ENCODE peak calls at places on chromosomes 6 and 20, in four cellular contexts. Y is cardiac muscle cell, K is mesendoderm, L is A673. R is an unnamed sample. For H3K36me3, the result is how much of the 10 kb centered on the place peaks cover.

GRCh38 chr6:141050470-141050869 is 1082.3 kb upstream of the GJE1 start:
- DNase-seq in Y (peak), K (no peak), L (no peak), R (no peak)

GRCh38 chr6:85431271-85431670 is 18.6 kb upstream of the NT5E start:
- DNase-seq in Y (no peak), K (no peak), L (no peak), R (no peak)

GRCh38 chr6:154893927-154894326 is 101.2 kb upstream of the TIAM2 start:
- DNase-seq in Y (no peak), K (no peak), L (no peak), R (no peak)

GRCh38 chr20:58627212-58628072 is 23.6 kb upstream of the STX16 start:
- DNase-seq in Y (no peak), K (no peak), L (no peak), R (no peak)

GRCh38 chr20:63097336-63097831 is 90.6 kb upstream of the BHLHE23 start:
- DNase-seq in Y (no peak), K (no peak), L (no peak), R (peak)

GRCh38 chr20:48359692-48360337 is 468.0 kb downstream of the PREX1 start:
- DNase-seq in Y (no peak), K (no peak), L (no peak), R (no peak)

GRCh38 chr20:35327074-35327976 is 35.1 kb upstream of the FAM83C start:
- DNase-seq in Y (peak), K (no peak), L (no peak), R (no peak)

GRCh38 chr6:6515691-6516607 is 72.6 kb upstream of the LY86 start:
- DNase-seq in Y (no peak), K (no peak), L (no peak), R (no peak)

GRCh38 chr6:20569000-20569610 is 34.8 kb downstream of the CDKAL1 start:
- DNase-seq in Y (no peak), K (peak), L (peak), R (no peak)

GRCh38 chr6:47709160-47709559 is 10.8 kb downstream of the ADGRF4 start:
- DNase-seq in Y (no peak), K (no peak), L (no peak), R (no peak)

GRCh38 chr20:910840-911770 is 5.0 kb downstream of the ANGPT4 start:
- DNase-seq in Y (peak), K (no peak), L (no peak), R (no peak)

GRCh38 chr20:58086763-58087566 is 141.5 kb downstream of the ANKRD60 start:
- DNase-seq in Y (peak), K (peak), L (peak), R (peak)

GRCh38 chr6:75460636-75461035 is 33.0 kb downstream of the FILIP1 start:
- DNase-seq in Y (peak), K (no peak), L (no peak), R (no peak)

GRCh38 chr20:33908351-33908750 is 85.4 kb upstream of the RALY start:
- DNase-seq in Y (peak), K (peak), L (no peak), R (no peak)

GRCh38 chr6:50822078-50822476 is 3.4 kb downstream of the TFAP2B start:
- DNase-seq in Y (no peak), K (no peak), L (peak), R (no peak)

GRCh38 chr6:37115236-37115894 is 54.6 kb upstream of the PIM1 start:
- DNase-seq in Y (peak), K (no peak), L (no peak), R (no peak)

GRCh38 chr20:41308726-41309413 is 8.7 kb downstream of the ZHX3 start:
- DNase-seq in Y (peak), K (no peak), L (no peak), R (peak)

GRCh38 chr6:140153703-140154102 is 779.3 kb upstream of the CITED2 start:
- DNase-seq in Y (no peak), K (no peak), L (no peak), R (no peak)

GRCh38 chr6:25405442-25405841 is 126.3 kb downstream of the CARMIL1 start:
- DNase-seq in Y (no peak), K (no peak), L (no peak), R (no peak)

GRCh38 chr6:41707565-41708200 is 27.7 kb downstream of the TFEB start:
- DNase-seq in Y (no peak), K (no peak), L (no peak), R (no peak)

GRCh38 chr20:49174183-49174582 is 14.0 kb downstream of the STAU1 start:
- DNase-seq in Y (no peak), K (no peak), L (no peak), R (no peak)

GRCh38 chr20:23412026-23412425 is 9.3 kb downstream of the NAPB start:
- DNase-seq in Y (no peak), K (peak), L (peak), R (no peak)

GRCh38 chr6:139508023-139508422 is 133.6 kb upstream of the CITED2 start:
- DNase-seq in Y (peak), K (no peak), L (no peak), R (no peak)

GRCh38 chr6:149170564-149171452 is 146.7 kb upstream of the TAB2 start:
- DNase-seq in Y (peak), K (no peak), L (peak), R (no peak)

GRCh38 chr20:1490643-1491042 is 577 bp downstream of the SIRPB2 start:
- DNase-seq in Y (no peak), K (no peak), L (peak), R (no peak)

GRCh38 chr20:1376453-1377270 is 16.2 kb downstream of the FKBP1A start:
- DNase-seq in Y (no peak), K (no peak), L (no peak), R (no peak)

GRCh38 chr20:36408219-36408618 is 102.1 kb downstream of the DLGAP4 start:
- DNase-seq in Y (peak), K (no peak), L (peak), R (no peak)

GRCh38 chr6:99032396-99032795 is 84.7 kb upstream of the FBXL4 start:
- DNase-seq in Y (no peak), K (no peak), L (no peak), R (no peak)

GRCh38 chr6:17042422-17043147 is 59.3 kb upstream of the STMND1 start:
- DNase-seq in Y (peak), K (peak), L (peak), R (peak)

GRCh38 chr6:154731296-154732218 is 1.7 kb upstream of the SCAF8 start:
- DNase-seq in Y (no peak), K (peak), L (peak), R (peak)

GRCh38 chr20:45363611-45364492 is 896 bp downstream of the SYS1 start:
- DNase-seq in Y (no peak), K (no peak), L (no peak), R (peak)

GRCh38 chr6:150915868-150916267 is 50.4 kb downstream of the MTHFD1L start:
- DNase-seq in Y (peak), K (no peak), L (peak), R (no peak)

GRCh38 chr20:8722277-8722928 is 346.5 kb upstream of the PLCB4 start:
- DNase-seq in Y (peak), K (peak), L (peak), R (peak)

GRCh38 chr6:116267879-116268588 is 11.7 kb downstream of the TSPYL1 start:
- DNase-seq in Y (no peak), K (no peak), L (no peak), R (no peak)

GRCh38 chr6:1326535-1327121 is 14.7 kb downstream of the FOXQ1 start:
- DNase-seq in Y (no peak), K (no peak), L (no peak), R (no peak)

GRCh38 chr6:2738373-2738979 is 12.2 kb downstream of the MYLK4 start:
- DNase-seq in Y (peak), K (peak), L (peak), R (peak)

GRCh38 chr6:125104425-125104824 is 49.1 kb upstream of the TPD52L1 start:
- DNase-seq in Y (peak), K (peak), L (peak), R (no peak)

GRCh38 chr6:112249489-112249888 is 4.9 kb downstream of the LAMA4 start:
- DNase-seq in Y (no peak), K (no peak), L (no peak), R (no peak)

GRCh38 chr6:40066372-40066771 is 132.1 kb upstream of the MOCS1 start:
- DNase-seq in Y (no peak), K (no peak), L (no peak), R (no peak)

DNA sequence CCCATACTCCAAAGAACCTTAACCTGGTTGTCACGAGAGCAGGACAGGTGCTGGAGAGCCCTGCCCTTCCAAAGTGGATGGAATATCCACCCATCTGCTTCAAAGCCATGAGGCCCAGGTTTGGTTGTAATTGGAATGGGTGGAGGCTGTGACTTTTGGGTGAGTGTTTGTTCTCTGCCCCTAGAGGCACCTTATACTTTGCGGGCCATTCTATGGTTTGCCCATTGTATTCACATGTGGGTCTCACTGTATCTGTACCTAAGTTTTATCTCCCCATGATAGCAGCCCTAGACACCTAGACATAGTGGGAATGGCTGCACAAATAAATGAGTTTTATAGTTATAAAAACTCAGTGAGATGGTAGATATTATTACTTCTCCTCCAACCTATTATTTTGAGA is 67.1 kb upstream of the NAA20 start:
- DNase-seq in Y (no peak), K (no peak), L (no peak), R (no peak)
- H3K36me3 ChIP-seq in Y (under half), K (under half), L (under half), R (under half)

GRCh38 chr6:105331927-105332326 is 71.0 kb downstream of the PREP start:
- DNase-seq in Y (no peak), K (no peak), L (no peak), R (no peak)

GRCh38 chr6:105330913-105331312 is 72.0 kb downstream of the PREP start:
- DNase-seq in Y (no peak), K (no peak), L (no peak), R (no peak)

GRCh38 chr6:105330364-105330763 is 72.5 kb downstream of the PREP start:
- DNase-seq in Y (no peak), K (no peak), L (no peak), R (no peak)

GRCh38 chr6:105326838-105327745 is 75.8 kb downstream of the PREP start:
- DNase-seq in Y (no peak), K (peak), L (no peak), R (no peak)

DNA sequence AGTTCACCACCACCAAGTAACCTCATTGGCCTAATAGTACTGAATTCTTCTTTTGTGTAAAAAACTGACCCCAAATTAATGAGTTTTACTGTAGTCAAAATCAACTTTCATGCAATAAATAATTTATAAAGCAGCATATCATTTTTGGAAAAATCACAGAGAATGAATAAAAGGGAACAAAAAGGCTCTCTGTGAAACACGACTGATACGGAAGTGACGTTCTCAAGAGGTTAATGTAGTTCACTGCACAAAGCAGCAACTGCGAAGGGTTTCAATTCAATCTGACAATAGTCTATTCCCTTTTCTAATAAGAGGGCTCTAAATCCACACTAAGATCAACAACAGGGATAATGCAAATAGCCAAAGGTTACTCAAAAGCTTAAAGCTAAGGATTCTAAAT is 70.3 kb downstream of the PREP start:
- DNase-seq in Y (no peak), K (no peak), L (no peak), R (no peak)
- H3K36me3 ChIP-seq in Y (under half), K (under half), L (under half), R (under half)

DNA sequence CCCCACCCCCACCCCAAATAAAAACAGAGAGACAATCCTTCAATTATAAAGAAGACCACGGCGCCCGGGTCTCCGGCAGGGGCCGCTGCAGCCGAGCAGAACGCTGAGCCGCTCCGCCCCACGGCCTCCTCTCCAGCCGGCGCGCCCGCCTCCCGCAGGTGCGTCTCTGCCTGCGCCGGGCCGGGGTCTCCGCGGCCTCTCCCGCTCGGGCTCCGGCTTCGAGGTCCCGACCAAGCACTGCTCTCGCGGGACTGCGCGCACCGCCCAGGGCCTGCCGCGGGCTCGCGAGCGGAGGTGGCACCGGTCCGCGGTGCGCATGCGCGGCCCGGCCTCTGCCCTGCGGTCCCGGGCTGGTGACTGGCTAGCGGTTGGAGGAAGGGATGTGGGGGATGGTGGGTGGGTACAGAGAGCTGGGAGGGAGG is 241 bp upstream of the SIRT5 start:
- DNase-seq in Y (peak), K (peak), L (peak), R (peak)
- H3K36me3 ChIP-seq in Y (under half), K (under half), L (under half), R (under half)

GRCh38 chr6:7899046-7899888 is 11.3 kb downstream of the TXNDC5 start:
- DNase-seq in Y (no peak), K (peak), L (no peak), R (peak)
- H3K36me3 ChIP-seq in Y (under half), K (under half), L (half or more), R (half or more)

GRCh38 chr6:132464538-132465256 is 48.2 kb downstream of the STX7 start:
- DNase-seq in Y (no peak), K (peak), L (no peak), R (no peak)
- H3K36me3 ChIP-seq in Y (under half), K (under half), L (under half), R (under half)

GRCh38 chr6:64146094-64146493 is 510.5 kb downstream of the PHF3 start:
- DNase-seq in Y (no peak), K (no peak), L (no peak), R (no peak)
- H3K36me3 ChIP-seq in Y (under half), K (under half), L (under half), R (under half)

GRCh38 chr6:35850209-35850608 is 45.1 kb downstream of the LHFPL5 start:
- DNase-seq in Y (no peak), K (no peak), L (no peak), R (no peak)

GRCh38 chr6:35856250-35856649 is 51.1 kb downstream of the LHFPL5 start:
- DNase-seq in Y (no peak), K (no peak), L (no peak), R (no peak)

DNA sequence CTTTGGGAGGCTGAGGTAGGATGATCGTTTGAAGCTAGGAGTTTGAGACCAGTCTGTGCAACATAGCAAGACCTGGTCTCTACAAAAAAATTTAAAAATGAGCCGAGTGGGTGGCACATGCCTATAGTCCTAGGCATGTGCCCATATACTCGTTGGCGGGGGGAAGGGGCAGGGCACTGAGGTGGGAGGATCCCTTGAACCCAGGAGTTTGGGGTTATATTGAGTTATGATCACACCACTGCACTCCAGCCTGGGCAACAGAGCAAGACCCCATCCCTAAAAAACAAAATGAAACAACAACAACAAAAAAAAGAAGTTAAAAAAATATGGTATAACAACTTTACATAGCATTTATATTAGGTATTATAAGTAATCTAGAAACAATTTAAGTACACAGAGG is 47.8 kb downstream of the LHFPL5 start:
- DNase-seq in Y (no peak), K (no peak), L (no peak), R (no peak)
- H3K36me3 ChIP-seq in Y (under half), K (under half), L (half or more), R (under half)

R was measured in H7.